ENCODE peak calls at places on chromosomes 12 and 14, in seven cellular contexts. One of them, this sample, is unnamed.

GRCh38 chr12:111971800-111972199 is 41.2 kb downstream of the TMEM116 start:
- DNase-seq in HCT116: no peak
- DNase-seq in suprapubic skin: no peak
- DNase-seq in GM12891: no peak
- DNase-seq in upper lobe of left lung: no peak
- DNase-seq in endothelial cell of umbilical vein: no peak
- DNase-seq in HepG2: no peak
- DNase-seq in this sample: no peak

GRCh38 chr12:67721216-67721615 is 72.7 kb downstream of the DYRK2 start:
- DNase-seq in HCT116: no peak
- DNase-seq in suprapubic skin: no peak
- DNase-seq in GM12891: no peak
- DNase-seq in upper lobe of left lung: peak
- DNase-seq in endothelial cell of umbilical vein: no peak
- DNase-seq in HepG2: no peak
- DNase-seq in this sample: no peak

GRCh38 chr14:53338192-53338591 is 185.1 kb upstream of the DDHD1 start:
- DNase-seq in HCT116: no peak
- DNase-seq in suprapubic skin: no peak
- DNase-seq in GM12891: no peak
- DNase-seq in upper lobe of left lung: no peak
- DNase-seq in endothelial cell of umbilical vein: no peak
- DNase-seq in HepG2: no peak
- DNase-seq in this sample: no peak

GRCh38 chr12:7176595-7176994 is 12.9 kb upstream of the PEX5 start:
- DNase-seq in HCT116: no peak
- DNase-seq in suprapubic skin: no peak
- DNase-seq in GM12891: no peak
- DNase-seq in upper lobe of left lung: no peak
- DNase-seq in endothelial cell of umbilical vein: no peak
- DNase-seq in HepG2: no peak
- DNase-seq in this sample: no peak

GRCh38 chr12:75685826-75686225 is 174.4 kb upstream of the KRR1 start:
- DNase-seq in HCT116: no peak
- DNase-seq in suprapubic skin: no peak
- DNase-seq in GM12891: no peak
- DNase-seq in upper lobe of left lung: no peak
- DNase-seq in endothelial cell of umbilical vein: no peak
- DNase-seq in HepG2: no peak
- DNase-seq in this sample: no peak

GRCh38 chr12:92007787-92008186 is 137.9 kb downstream of the BTG1 start:
- DNase-seq in HCT116: no peak
- DNase-seq in suprapubic skin: no peak
- DNase-seq in GM12891: no peak
- DNase-seq in upper lobe of left lung: no peak
- DNase-seq in endothelial cell of umbilical vein: no peak
- DNase-seq in HepG2: no peak
- DNase-seq in this sample: peak

GRCh38 chr14:69693823-69694729 is 72.9 kb upstream of the SRSF5 start:
- DNase-seq in HCT116: no peak
- DNase-seq in suprapubic skin: no peak
- DNase-seq in GM12891: no peak
- DNase-seq in upper lobe of left lung: peak
- DNase-seq in endothelial cell of umbilical vein: no peak
- DNase-seq in HepG2: peak
- DNase-seq in this sample: no peak

GRCh38 chr14:105150368-105151111 is 18.0 kb downstream of the JAG2 start:
- DNase-seq in HCT116: no peak
- DNase-seq in suprapubic skin: no peak
- DNase-seq in GM12891: no peak
- DNase-seq in upper lobe of left lung: no peak
- DNase-seq in endothelial cell of umbilical vein: no peak
- DNase-seq in HepG2: no peak
- DNase-seq in this sample: no peak

GRCh38 chr12:52179396-52179973 is 12.3 kb downstream of the KRT80 start:
- DNase-seq in HCT116: no peak
- DNase-seq in suprapubic skin: no peak
- DNase-seq in GM12891: no peak
- DNase-seq in upper lobe of left lung: no peak
- DNase-seq in endothelial cell of umbilical vein: no peak
- DNase-seq in HepG2: no peak
- DNase-seq in this sample: no peak

GRCh38 chr12:43551971-43552559 is at the start of gene ADAMTS20:
- DNase-seq in HCT116: no peak
- DNase-seq in suprapubic skin: no peak
- DNase-seq in GM12891: no peak
- DNase-seq in upper lobe of left lung: no peak
- DNase-seq in endothelial cell of umbilical vein: no peak
- DNase-seq in HepG2: no peak
- DNase-seq in this sample: peak

GRCh38 chr12:71782007-71782406 is 27.3 kb downstream of the RAB21 start:
- DNase-seq in HCT116: no peak
- DNase-seq in suprapubic skin: no peak
- DNase-seq in GM12891: no peak
- DNase-seq in upper lobe of left lung: no peak
- DNase-seq in endothelial cell of umbilical vein: no peak
- DNase-seq in HepG2: no peak
- DNase-seq in this sample: no peak

GRCh38 chr12:23895792-23896218 is 53.7 kb downstream of the SOX5 start:
- DNase-seq in HCT116: no peak
- DNase-seq in suprapubic skin: no peak
- DNase-seq in GM12891: no peak
- DNase-seq in upper lobe of left lung: no peak
- DNase-seq in endothelial cell of umbilical vein: peak
- DNase-seq in HepG2: no peak
- DNase-seq in this sample: peak

GRCh38 chr12:4450551-4451112 is 5.0 kb upstream of the FGF6 start:
- DNase-seq in HCT116: no peak
- DNase-seq in suprapubic skin: no peak
- DNase-seq in GM12891: no peak
- DNase-seq in upper lobe of left lung: no peak
- DNase-seq in endothelial cell of umbilical vein: no peak
- DNase-seq in HepG2: no peak
- DNase-seq in this sample: peak

GRCh38 chr14:68527329-68527851 is 265.5 kb downstream of the ZFP36L1 start:
- DNase-seq in HCT116: no peak
- DNase-seq in suprapubic skin: no peak
- DNase-seq in GM12891: no peak
- DNase-seq in upper lobe of left lung: no peak
- DNase-seq in endothelial cell of umbilical vein: peak
- DNase-seq in HepG2: no peak
- DNase-seq in this sample: no peak

GRCh38 chr14:36582011-36582873 is at the start of gene NKX2-8:
- DNase-seq in HCT116: peak
- DNase-seq in suprapubic skin: no peak
- DNase-seq in GM12891: no peak
- DNase-seq in upper lobe of left lung: peak
- DNase-seq in endothelial cell of umbilical vein: no peak
- DNase-seq in HepG2: no peak
- DNase-seq in this sample: peak

GRCh38 chr14:97688626-97689336 is 891.6 kb downstream of the VRK1 start:
- DNase-seq in HCT116: no peak
- DNase-seq in suprapubic skin: peak
- DNase-seq in GM12891: no peak
- DNase-seq in upper lobe of left lung: no peak
- DNase-seq in endothelial cell of umbilical vein: no peak
- DNase-seq in HepG2: no peak
- DNase-seq in this sample: no peak

GRCh38 chr14:98665019-98665418 is 607.0 kb downstream of the BCL11B start:
- DNase-seq in HCT116: no peak
- DNase-seq in suprapubic skin: no peak
- DNase-seq in GM12891: no peak
- DNase-seq in upper lobe of left lung: no peak
- DNase-seq in endothelial cell of umbilical vein: no peak
- DNase-seq in HepG2: no peak
- DNase-seq in this sample: peak

GRCh38 chr14:52954346-52955214 is 3.7 kb upstream of the FERMT2 start:
- DNase-seq in HCT116: no peak
- DNase-seq in suprapubic skin: no peak
- DNase-seq in GM12891: no peak
- DNase-seq in upper lobe of left lung: no peak
- DNase-seq in endothelial cell of umbilical vein: no peak
- DNase-seq in HepG2: no peak
- DNase-seq in this sample: peak

GRCh38 chr12:97142737-97143450 is 235.8 kb downstream of the NEDD1 start:
- DNase-seq in HCT116: no peak
- DNase-seq in suprapubic skin: no peak
- DNase-seq in GM12891: no peak
- DNase-seq in upper lobe of left lung: no peak
- DNase-seq in endothelial cell of umbilical vein: peak
- DNase-seq in HepG2: no peak
- DNase-seq in this sample: no peak
- TF ChIP-seq POLR2AphosphoS5 in HCT116: no peak
- TF ChIP-seq POLR2AphosphoS5 in suprapubic skin: no peak
- TF ChIP-seq POLR2AphosphoS5 in GM12891: no peak
- TF ChIP-seq POLR2AphosphoS5 in upper lobe of left lung: no peak
- TF ChIP-seq POLR2AphosphoS5 in endothelial cell of umbilical vein: no peak
- TF ChIP-seq POLR2AphosphoS5 in HepG2: no peak
- TF ChIP-seq POLR2AphosphoS5 in this sample: no peak

GRCh38 chr12:108399514-108399913 is 60.4 kb upstream of the CMKLR1 start:
- DNase-seq in HCT116: no peak
- DNase-seq in suprapubic skin: peak
- DNase-seq in GM12891: no peak
- DNase-seq in upper lobe of left lung: no peak
- DNase-seq in endothelial cell of umbilical vein: no peak
- DNase-seq in HepG2: no peak
- DNase-seq in this sample: no peak
- TF ChIP-seq POLR2AphosphoS5 in HCT116: no peak
- TF ChIP-seq POLR2AphosphoS5 in suprapubic skin: no peak
- TF ChIP-seq POLR2AphosphoS5 in GM12891: no peak
- TF ChIP-seq POLR2AphosphoS5 in upper lobe of left lung: no peak
- TF ChIP-seq POLR2AphosphoS5 in endothelial cell of umbilical vein: no peak
- TF ChIP-seq POLR2AphosphoS5 in HepG2: no peak
- TF ChIP-seq POLR2AphosphoS5 in this sample: no peak

DNA sequence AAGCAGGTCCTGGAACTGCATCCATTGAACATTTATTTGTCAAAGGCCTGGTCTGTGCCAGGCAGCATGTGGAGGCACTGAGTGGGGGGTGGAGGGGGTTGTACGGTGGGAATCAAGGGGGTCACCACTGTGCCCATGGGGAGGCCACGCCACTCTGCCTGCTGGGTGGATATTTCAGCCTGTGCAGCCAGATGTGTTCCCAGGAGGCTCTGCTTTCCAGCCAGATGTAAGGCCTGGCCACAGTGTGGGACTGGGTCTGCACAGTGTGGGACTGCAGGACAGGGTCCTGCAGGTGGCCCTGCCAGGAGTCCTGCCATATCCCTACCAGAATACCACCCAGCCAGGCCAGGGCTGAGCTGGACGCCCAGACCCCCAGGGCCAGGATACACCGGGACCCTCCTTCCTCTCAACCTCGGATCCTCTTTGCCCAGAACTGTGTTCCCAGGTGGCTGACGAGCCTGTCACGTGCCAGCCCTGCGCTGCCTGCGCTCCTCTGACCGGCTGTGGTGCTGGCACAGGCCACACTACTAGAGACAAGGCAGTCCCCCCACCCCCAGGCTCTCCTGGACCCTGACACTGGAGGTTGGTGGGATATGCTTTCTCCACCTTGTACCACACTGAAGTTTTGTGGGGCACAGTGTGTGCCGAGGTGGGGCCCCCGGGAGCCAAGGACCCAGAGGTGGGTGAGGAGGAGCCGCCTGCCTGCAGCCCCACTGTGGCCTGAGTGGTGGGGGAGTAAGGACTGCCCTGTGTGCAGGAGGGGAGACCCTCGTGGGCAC is 17.5 kb downstream of the XRCC3 start:
- DNase-seq in HCT116: no peak
- DNase-seq in suprapubic skin: peak
- DNase-seq in GM12891: no peak
- DNase-seq in upper lobe of left lung: no peak
- DNase-seq in endothelial cell of umbilical vein: no peak
- DNase-seq in HepG2: no peak
- DNase-seq in this sample: no peak
- TF ChIP-seq POLR2AphosphoS5 in HCT116: peak
- TF ChIP-seq POLR2AphosphoS5 in suprapubic skin: no peak
- TF ChIP-seq POLR2AphosphoS5 in GM12891: no peak
- TF ChIP-seq POLR2AphosphoS5 in upper lobe of left lung: no peak
- TF ChIP-seq POLR2AphosphoS5 in endothelial cell of umbilical vein: peak
- TF ChIP-seq POLR2AphosphoS5 in HepG2: no peak
- TF ChIP-seq POLR2AphosphoS5 in this sample: no peak

GRCh38 chr12:131990066-131990979 is 40.6 kb downstream of the EP400 start:
- DNase-seq in HCT116: no peak
- DNase-seq in suprapubic skin: no peak
- DNase-seq in GM12891: no peak
- DNase-seq in upper lobe of left lung: no peak
- DNase-seq in endothelial cell of umbilical vein: no peak
- DNase-seq in HepG2: no peak
- DNase-seq in this sample: peak
- TF ChIP-seq POLR2AphosphoS5 in HCT116: no peak
- TF ChIP-seq POLR2AphosphoS5 in suprapubic skin: no peak
- TF ChIP-seq POLR2AphosphoS5 in GM12891: no peak
- TF ChIP-seq POLR2AphosphoS5 in upper lobe of left lung: no peak
- TF ChIP-seq POLR2AphosphoS5 in endothelial cell of umbilical vein: no peak
- TF ChIP-seq POLR2AphosphoS5 in HepG2: no peak
- TF ChIP-seq POLR2AphosphoS5 in this sample: peak

GRCh38 chr14:103562385-103563088 is at the start of the genes BAG5 and COA8:
- DNase-seq in HCT116: peak
- DNase-seq in suprapubic skin: peak
- DNase-seq in GM12891: peak
- DNase-seq in upper lobe of left lung: peak
- DNase-seq in endothelial cell of umbilical vein: peak
- DNase-seq in HepG2: peak
- DNase-seq in this sample: peak
- TF ChIP-seq POLR2AphosphoS5 in HCT116: peak
- TF ChIP-seq POLR2AphosphoS5 in suprapubic skin: peak
- TF ChIP-seq POLR2AphosphoS5 in GM12891: peak
- TF ChIP-seq POLR2AphosphoS5 in upper lobe of left lung: peak
- TF ChIP-seq POLR2AphosphoS5 in endothelial cell of umbilical vein: peak
- TF ChIP-seq POLR2AphosphoS5 in HepG2: no peak
- TF ChIP-seq POLR2AphosphoS5 in this sample: peak

GRCh38 chr12:64304571-64304970 is 82.5 kb upstream of the KICS2 start:
- DNase-seq in HCT116: no peak
- DNase-seq in suprapubic skin: no peak
- DNase-seq in GM12891: no peak
- DNase-seq in upper lobe of left lung: no peak
- DNase-seq in endothelial cell of umbilical vein: no peak
- DNase-seq in HepG2: no peak
- DNase-seq in this sample: no peak
- TF ChIP-seq POLR2AphosphoS5 in HCT116: no peak
- TF ChIP-seq POLR2AphosphoS5 in suprapubic skin: no peak
- TF ChIP-seq POLR2AphosphoS5 in GM12891: no peak
- TF ChIP-seq POLR2AphosphoS5 in upper lobe of left lung: no peak
- TF ChIP-seq POLR2AphosphoS5 in endothelial cell of umbilical vein: no peak
- TF ChIP-seq POLR2AphosphoS5 in HepG2: no peak
- TF ChIP-seq POLR2AphosphoS5 in this sample: no peak

GRCh38 chr12:98440165-98440581 is 75.2 kb upstream of the TMPO start:
- DNase-seq in HCT116: no peak
- DNase-seq in suprapubic skin: peak
- DNase-seq in GM12891: no peak
- DNase-seq in upper lobe of left lung: peak
- DNase-seq in endothelial cell of umbilical vein: peak
- DNase-seq in HepG2: no peak
- DNase-seq in this sample: no peak

GRCh38 chr12:98446716-98447115 is 68.7 kb upstream of the TMPO start:
- DNase-seq in HCT116: no peak
- DNase-seq in suprapubic skin: no peak
- DNase-seq in GM12891: no peak
- DNase-seq in upper lobe of left lung: no peak
- DNase-seq in endothelial cell of umbilical vein: no peak
- DNase-seq in HepG2: no peak
- DNase-seq in this sample: no peak

GRCh38 chr12:98449601-98450000 is 65.8 kb upstream of the TMPO start:
- DNase-seq in HCT116: no peak
- DNase-seq in suprapubic skin: no peak
- DNase-seq in GM12891: no peak
- DNase-seq in upper lobe of left lung: no peak
- DNase-seq in endothelial cell of umbilical vein: no peak
- DNase-seq in HepG2: no peak
- DNase-seq in this sample: no peak

GRCh38 chr12:98446060-98446459 is 69.3 kb upstream of the TMPO start:
- DNase-seq in HCT116: no peak
- DNase-seq in suprapubic skin: no peak
- DNase-seq in GM12891: no peak
- DNase-seq in upper lobe of left lung: no peak
- DNase-seq in endothelial cell of umbilical vein: no peak
- DNase-seq in HepG2: no peak
- DNase-seq in this sample: no peak
- TF ChIP-seq POLR2AphosphoS5 in HCT116: no peak
- TF ChIP-seq POLR2AphosphoS5 in suprapubic skin: no peak
- TF ChIP-seq POLR2AphosphoS5 in GM12891: no peak
- TF ChIP-seq POLR2AphosphoS5 in upper lobe of left lung: no peak
- TF ChIP-seq POLR2AphosphoS5 in endothelial cell of umbilical vein: no peak
- TF ChIP-seq POLR2AphosphoS5 in HepG2: no peak
- TF ChIP-seq POLR2AphosphoS5 in this sample: no peak

This sample was measured in GM23338.